ENCODE peak calls at places on chromosomes 2 and 18, in nine cellular contexts. L is T-cell, A is right atrium auricular region, B is AG04449, V is fibroblast of lung, C is frontal cortex, O is HFFc6, J is MG63, D is GM12865. H is an unnamed sample.

GRCh38 chr2:83827618-83828017 is 631.5 kb downstream of the SUCLG1 start:
- DNase-seq in B (no peak), O (no peak), L (no peak), A (no peak), V (no peak), J (no peak), D (no peak), C (no peak), H (no peak)

GRCh38 chr2:219261024-219261855 is 7.5 kb upstream of the TUBA4A start:
- DNase-seq in A (no peak), J (no peak), D (no peak), L (no peak), C (no peak), O (no peak), V (no peak), B (no peak), H (no peak)

GRCh38 chr18:25321869-25322268 is 30.1 kb downstream of the ZNF521 start:
- DNase-seq in J (no peak), V (no peak), D (no peak), A (no peak), L (no peak), C (no peak), B (no peak), O (no peak), H (no peak)

GRCh38 chr2:232350804-232351685 is 27.5 kb upstream of the ALPP start:
- DNase-seq in J (no peak), V (no peak), A (no peak), D (no peak), C (no peak), L (no peak), O (no peak), B (no peak), H (peak)

GRCh38 chr2:30239308-30240161 is 8.2 kb downstream of the LBH start:
- DNase-seq in V (peak), J (peak), L (peak), C (peak), D (peak), O (peak), A (peak), B (peak), H (peak)

GRCh38 chr2:53632714-53633113 is 134.9 kb upstream of the CHAC2 start:
- DNase-seq in B (peak), L (no peak), C (no peak), V (peak), A (no peak), J (no peak), O (peak), D (no peak), H (no peak)

GRCh38 chr2:197558393-197558792 is 42.5 kb downstream of the MOB4 start:
- DNase-seq in J (no peak), L (no peak), O (no peak), V (no peak), C (no peak), D (no peak), B (no peak), A (no peak), H (no peak)

GRCh38 chr2:111071480-111072143 is 49.1 kb upstream of the BCL2L11 start:
- DNase-seq in A (no peak), C (no peak), J (peak), O (peak), L (no peak), D (peak), B (peak), V (peak), H (no peak)

GRCh38 chr2:17557596-17557995 is 17.1 kb downstream of the VSNL1 start:
- DNase-seq in B (no peak), V (no peak), O (no peak), L (no peak), D (no peak), A (no peak), C (no peak), J (no peak), H (no peak)

GRCh38 chr2:46510596-46511177 is 31.3 kb downstream of the TMEM247 start:
- DNase-seq in C (no peak), L (no peak), B (no peak), O (no peak), D (no peak), V (no peak), J (peak), A (no peak), H (no peak)

GRCh38 chr18:68275616-68276015 is 439.3 kb downstream of the TMX3 start:
- DNase-seq in C (no peak), L (no peak), O (peak), D (no peak), J (peak), A (no peak), V (peak), B (peak), H (no peak)

GRCh38 chr2:31070339-31070738 is 67.9 kb downstream of the GALNT14 start:
- DNase-seq in L (no peak), A (no peak), O (no peak), J (no peak), C (no peak), V (no peak), B (no peak), D (no peak), H (no peak)

GRCh38 chr2:180696005-180696404 is 284.4 kb upstream of the UBE2E3 start:
- DNase-seq in L (no peak), D (no peak), C (no peak), B (no peak), V (no peak), J (no peak), A (no peak), O (no peak), H (no peak)

GRCh38 chr18:61892683-61893303 is at the start of gene RNF152:
- DNase-seq in A (no peak), D (peak), V (peak), L (no peak), O (no peak), B (no peak), J (no peak), C (peak), H (peak)

GRCh38 chr2:105961599-105962146 is 217.0 kb downstream of the NCK2 start:
- DNase-seq in J (no peak), B (no peak), O (no peak), A (no peak), L (no peak), V (no peak), C (no peak), D (no peak), H (no peak)

GRCh38 chr18:11972371-11973174 is 8.7 kb upstream of the IMPA2 start:
- DNase-seq in D (no peak), A (no peak), J (no peak), V (no peak), C (no peak), L (no peak), B (no peak), O (no peak), H (no peak)

GRCh38 chr2:153388246-153388645 is 90.3 kb downstream of the RPRM start:
- DNase-seq in C (no peak), B (no peak), L (no peak), O (no peak), D (no peak), V (peak), A (no peak), J (peak), H (no peak)

GRCh38 chr18:50247562-50247961 is 18.7 kb downstream of the CFAP53 start:
- DNase-seq in A (no peak), D (no peak), B (no peak), C (no peak), J (no peak), L (no peak), V (no peak), O (no peak), H (no peak)

GRCh38 chr2:182360012-182360662 is 66.7 kb downstream of the PDE1A start:
- DNase-seq in O (no peak), C (no peak), L (no peak), A (no peak), B (no peak), V (peak), J (peak), D (no peak), H (no peak)

GRCh38 chr2:118774458-118775133 is 72.9 kb downstream of the EN1 start:
- DNase-seq in C (peak), D (no peak), A (no peak), V (peak), B (no peak), O (no peak), J (peak), L (no peak), H (peak)

GRCh38 chr2:28348921-28349320 is 43.7 kb upstream of the FOSL2 start:
- DNase-seq in V (no peak), A (no peak), B (no peak), C (no peak), D (no peak), L (no peak), O (no peak), J (no peak), H (no peak)

GRCh38 chr2:239689410-239689809 is 288.6 kb upstream of the HDAC4 start:
- DNase-seq in D (no peak), J (no peak), B (no peak), A (peak), O (no peak), V (no peak), L (no peak), C (no peak), H (no peak)

GRCh38 chr18:62205824-62206223 is 18.8 kb downstream of the RELCH start:
- DNase-seq in D (no peak), O (no peak), C (no peak), L (no peak), A (no peak), V (no peak), B (no peak), J (no peak), H (no peak)

GRCh38 chr2:47401789-47402554 is 984 bp upstream of the MSH2 start:
- DNase-seq in B (no peak), V (no peak), L (no peak), A (no peak), J (no peak), O (no peak), C (no peak), D (no peak), H (no peak)

GRCh38 chr2:171630812-171631626 is 56.2 kb upstream of the DYNC1I2 start:
- DNase-seq in O (no peak), A (no peak), V (peak), J (no peak), D (no peak), B (no peak), L (no peak), C (no peak), H (no peak)

GRCh38 chr2:98519851-98520250 is 75.2 kb downstream of the INPP4A start:
- DNase-seq in D (no peak), V (no peak), O (no peak), L (no peak), C (no peak), J (no peak), B (no peak), A (no peak), H (no peak)

GRCh38 chr18:62982600-62983251 is 267.4 kb downstream of the PHLPP1 start:
- DNase-seq in D (peak), V (peak), C (peak), A (peak), O (peak), B (no peak), L (peak), J (no peak), H (peak)

GRCh38 chr2:37091873-37092272 is 7.6 kb downstream of the GPATCH11 start:
- DNase-seq in A (no peak), B (no peak), V (no peak), C (no peak), J (no peak), O (no peak), L (no peak), D (peak), H (no peak)

GRCh38 chr2:145501920-145502319 is 982.0 kb upstream of the ZEB2 start:
- DNase-seq in C (no peak), O (no peak), J (no peak), L (no peak), B (no peak), D (no peak), V (no peak), A (no peak), H (no peak)

GRCh38 chr2:150585221-150585971 is 97.9 kb upstream of the RND3 start:
- DNase-seq in J (no peak), V (peak), C (no peak), L (no peak), D (no peak), B (no peak), O (no peak), A (no peak), H (no peak)

GRCh38 chr18:7926526-7926925 is 359.4 kb downstream of the PTPRM start:
- DNase-seq in V (no peak), L (no peak), C (no peak), B (no peak), O (no peak), J (no peak), D (no peak), A (no peak), H (no peak)

GRCh38 chr2:86442642-86443005 is 1.5 kb downstream of the KDM3A start:
- DNase-seq in C (peak), O (peak), L (peak), B (peak), J (peak), A (peak), D (peak), V (peak), H (peak)

GRCh38 chr2:26148501-26148900 is 24.4 kb upstream of the GAREM2 start:
- DNase-seq in O (no peak), J (no peak), C (no peak), D (no peak), L (no peak), B (no peak), V (peak), A (no peak), H (no peak)

GRCh38 chr18:44698518-44698917 is 17.8 kb downstream of the SETBP1 start:
- DNase-seq in L (no peak), C (no peak), D (no peak), V (no peak), A (no peak), J (no peak), B (no peak), O (no peak), H (no peak)

GRCh38 chr2:199085201-199085750 is 372.5 kb downstream of the SATB2 start:
- DNase-seq in D (no peak), O (no peak), L (no peak), J (peak), A (no peak), B (no peak), C (no peak), V (peak), H (no peak)

GRCh38 chr2:11296401-11296800 is 48.0 kb downstream of the ROCK2 start:
- DNase-seq in A (no peak), J (no peak), L (no peak), B (no peak), C (no peak), O (no peak), V (no peak), D (no peak), H (no peak)

GRCh38 chr18:22170421-22171262 is 1.3 kb downstream of the GATA6 start:
- DNase-seq in B (no peak), L (no peak), C (peak), O (peak), V (peak), J (peak), A (no peak), D (no peak), H (peak)

GRCh38 chr2:205580591-205580990 is 101.7 kb upstream of the NRP2 start:
- DNase-seq in L (no peak), D (no peak), J (no peak), O (peak), A (no peak), V (peak), C (no peak), B (no peak), H (no peak)

GRCh38 chr18:69367104-69367503 is 33.6 kb upstream of the DOK6 start:
- DNase-seq in B (no peak), J (no peak), V (no peak), A (no peak), L (no peak), O (no peak), D (no peak), C (no peak), H (no peak)

GRCh38 chr18:8969639-8970378 is 132.7 kb upstream of the NDUFV2 start:
- DNase-seq in V (peak), D (no peak), B (no peak), O (peak), J (peak), A (no peak), C (no peak), L (no peak), H (no peak)

H was measured in activated naive CD8-positive, alpha-beta T cell treated with anti-CD3 and anti-CD28 coated beads, Interleukin-2, amount 10 ng/mL, durations not matched to agents 7 days and 5 days.